ENCODE peak calls at places on chromosomes 12 and 14, in seven cellular contexts. One of them, this sample, is unnamed.

GRCh38 chr14:50559990-50560928 is at the start of gene ATL1:
- DNase-seq in effector memory CD4-positive, alpha-beta T cell: no peak
- DNase-seq in HL-60: peak; percentile 53
- DNase-seq in right cardiac atrium: peak; percentile 92
- DNase-seq in uterus: peak; percentile 70
- DNase-seq in heart left ventricle: peak; percentile 79
- DNase-seq in caudate nucleus: peak; percentile 54
- DNase-seq in this sample: no peak

GRCh38 chr12:110301065-110301806 is 20.2 kb downstream of the ATP2A2 start:
- DNase-seq in HL-60: no peak
- DNase-seq in uterus: no peak
- DNase-seq in caudate nucleus: no peak
- DNase-seq in right cardiac atrium: no peak
- DNase-seq in effector memory CD4-positive, alpha-beta T cell: no peak
- DNase-seq in heart left ventricle: no peak
- DNase-seq in this sample: no peak

GRCh38 chr14:66709292-66709691 is 201.3 kb downstream of the GPHN start:
- DNase-seq in uterus: no peak
- DNase-seq in HL-60: no peak
- DNase-seq in right cardiac atrium: no peak
- DNase-seq in effector memory CD4-positive, alpha-beta T cell: no peak
- DNase-seq in caudate nucleus: no peak
- DNase-seq in heart left ventricle: no peak
- DNase-seq in this sample: peak; percentile 2

GRCh38 chr12:92034858-92035401 is 110.7 kb downstream of the BTG1 start:
- DNase-seq in caudate nucleus: no peak
- DNase-seq in HL-60: no peak
- DNase-seq in effector memory CD4-positive, alpha-beta T cell: peak; percentile 3
- DNase-seq in right cardiac atrium: peak; percentile 67
- DNase-seq in heart left ventricle: peak; percentile 44
- DNase-seq in uterus: peak; percentile 71
- DNase-seq in this sample: peak; percentile 88

GRCh38 chr14:105167303-105168092 is 1.1 kb downstream of the JAG2 start:
- DNase-seq in effector memory CD4-positive, alpha-beta T cell: no peak
- DNase-seq in heart left ventricle: peak; percentile 39
- DNase-seq in HL-60: no peak
- DNase-seq in caudate nucleus: no peak
- DNase-seq in uterus: no peak
- DNase-seq in right cardiac atrium: no peak
- DNase-seq in this sample: no peak

GRCh38 chr12:14937689-14938088 is 648 bp downstream of the ERP27 start:
- DNase-seq in right cardiac atrium: no peak
- DNase-seq in effector memory CD4-positive, alpha-beta T cell: no peak
- DNase-seq in heart left ventricle: no peak
- DNase-seq in caudate nucleus: no peak
- DNase-seq in HL-60: peak; percentile 49
- DNase-seq in uterus: no peak
- DNase-seq in this sample: no peak

GRCh38 chr12:120343692-120344091 is 16.1 kb upstream of the PLA2G1B start:
- DNase-seq in caudate nucleus: no peak
- DNase-seq in right cardiac atrium: no peak
- DNase-seq in effector memory CD4-positive, alpha-beta T cell: no peak
- DNase-seq in HL-60: no peak
- DNase-seq in uterus: no peak
- DNase-seq in heart left ventricle: no peak
- DNase-seq in this sample: no peak

GRCh38 chr14:69896080-69896479 is 16.9 kb downstream of the SMOC1 start:
- DNase-seq in right cardiac atrium: no peak
- DNase-seq in caudate nucleus: no peak
- DNase-seq in effector memory CD4-positive, alpha-beta T cell: no peak
- DNase-seq in heart left ventricle: no peak
- DNase-seq in HL-60: no peak
- DNase-seq in uterus: no peak
- DNase-seq in this sample: no peak

GRCh38 chr12:93785262-93786010 is 108.3 kb downstream of the CRADD start:
- DNase-seq in uterus: peak; percentile 77
- DNase-seq in effector memory CD4-positive, alpha-beta T cell: peak; percentile 15
- DNase-seq in heart left ventricle: peak; percentile 40
- DNase-seq in caudate nucleus: no peak
- DNase-seq in HL-60: no peak
- DNase-seq in right cardiac atrium: peak; percentile 64
- DNase-seq in this sample: peak; percentile 66

GRCh38 chr12:121124402-121125109 is 8.1 kb upstream of the P2RX7 start:
- DNase-seq in effector memory CD4-positive, alpha-beta T cell: no peak
- DNase-seq in HL-60: no peak
- DNase-seq in caudate nucleus: no peak
- DNase-seq in right cardiac atrium: no peak
- DNase-seq in heart left ventricle: peak; percentile 25
- DNase-seq in uterus: no peak
- DNase-seq in this sample: peak; percentile 92

GRCh38 chr12:92827836-92828431 is 101.2 kb downstream of the EEA1 start:
- DNase-seq in effector memory CD4-positive, alpha-beta T cell: no peak
- DNase-seq in caudate nucleus: no peak
- DNase-seq in heart left ventricle: no peak
- DNase-seq in uterus: no peak
- DNase-seq in right cardiac atrium: no peak
- DNase-seq in HL-60: peak; percentile 28
- DNase-seq in this sample: no peak

GRCh38 chr12:123712780-123713319 is 697 bp downstream of the ATP6V0A2 start:
- DNase-seq in HL-60: no peak
- DNase-seq in right cardiac atrium: no peak
- DNase-seq in uterus: no peak
- DNase-seq in caudate nucleus: no peak
- DNase-seq in effector memory CD4-positive, alpha-beta T cell: no peak
- DNase-seq in heart left ventricle: no peak
- DNase-seq in this sample: no peak

GRCh38 chr14:26008290-26008689 is 589.5 kb downstream of the NOVA1 start:
- DNase-seq in effector memory CD4-positive, alpha-beta T cell: no peak
- DNase-seq in HL-60: peak; percentile 3
- DNase-seq in caudate nucleus: no peak
- DNase-seq in uterus: no peak
- DNase-seq in right cardiac atrium: no peak
- DNase-seq in heart left ventricle: no peak
- DNase-seq in this sample: no peak

GRCh38 chr12:32860182-32860581 is 36.4 kb downstream of the PKP2 start:
- DNase-seq in effector memory CD4-positive, alpha-beta T cell: no peak
- DNase-seq in heart left ventricle: no peak
- DNase-seq in right cardiac atrium: no peak
- DNase-seq in HL-60: no peak
- DNase-seq in uterus: no peak
- DNase-seq in caudate nucleus: no peak
- DNase-seq in this sample: peak; percentile 24

GRCh38 chr12:32854716-32855115 is 41.9 kb downstream of the PKP2 start:
- DNase-seq in HL-60: no peak
- DNase-seq in uterus: no peak
- DNase-seq in heart left ventricle: no peak
- DNase-seq in right cardiac atrium: no peak
- DNase-seq in caudate nucleus: no peak
- DNase-seq in effector memory CD4-positive, alpha-beta T cell: no peak
- DNase-seq in this sample: no peak

GRCh38 chr12:32854097-32854496 is 42.5 kb downstream of the PKP2 start:
- DNase-seq in HL-60: no peak
- DNase-seq in right cardiac atrium: no peak
- DNase-seq in heart left ventricle: peak; percentile 26
- DNase-seq in uterus: no peak
- DNase-seq in effector memory CD4-positive, alpha-beta T cell: no peak
- DNase-seq in caudate nucleus: no peak
- DNase-seq in this sample: no peak

GRCh38 chr12:32863128-32863527 is 33.4 kb downstream of the PKP2 start:
- DNase-seq in effector memory CD4-positive, alpha-beta T cell: no peak
- DNase-seq in right cardiac atrium: no peak
- DNase-seq in caudate nucleus: no peak
- DNase-seq in heart left ventricle: no peak
- DNase-seq in HL-60: no peak
- DNase-seq in uterus: no peak
- DNase-seq in this sample: no peak

DNA sequence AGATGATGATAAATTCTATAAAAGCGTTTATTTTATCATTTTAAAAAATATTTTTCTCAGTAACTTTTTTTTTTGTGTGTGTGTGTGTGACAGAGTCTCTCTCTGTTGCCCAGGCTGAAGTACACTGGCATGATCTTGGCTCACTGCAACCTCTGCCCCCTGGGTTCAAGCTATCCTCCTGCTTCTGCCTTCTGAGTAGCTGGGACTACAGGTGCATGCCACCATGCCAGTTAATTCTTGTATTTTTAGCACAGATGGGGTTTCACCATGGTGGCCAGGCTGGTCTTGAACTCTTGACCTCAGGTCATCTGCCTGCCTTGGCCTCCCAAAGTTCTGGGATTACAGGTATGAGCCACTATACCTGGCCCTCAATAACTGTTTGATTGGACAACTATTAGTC is 37.2 kb downstream of the PKP2 start:
- DNase-seq in uterus: no peak
- DNase-seq in effector memory CD4-positive, alpha-beta T cell: no peak
- DNase-seq in HL-60: no peak
- DNase-seq in right cardiac atrium: no peak
- DNase-seq in caudate nucleus: no peak
- DNase-seq in heart left ventricle: no peak
- DNase-seq in this sample: no peak
- H3K27ac ChIP-seq in uterus: no peak overlapping the region
- H3K27ac ChIP-seq in effector memory CD4-positive, alpha-beta T cell: no peak overlapping the region
- H3K27ac ChIP-seq in HL-60: no peak overlapping the region
- H3K27ac ChIP-seq in right cardiac atrium: no peak overlapping the region
- H3K27ac ChIP-seq in caudate nucleus: no peak overlapping the region
- H3K27ac ChIP-seq in heart left ventricle: peak overlapping the region; percentile 31
- H3K27ac ChIP-seq in this sample: peak overlapping the region; percentile 49

GRCh38 chr14:75165586-75166391 is 10.6 kb downstream of the TMED10 start:
- DNase-seq in HL-60: no peak
- DNase-seq in uterus: no peak
- DNase-seq in caudate nucleus: peak; percentile 52
- DNase-seq in heart left ventricle: no peak
- DNase-seq in right cardiac atrium: peak; percentile 62
- DNase-seq in effector memory CD4-positive, alpha-beta T cell: no peak
- DNase-seq in this sample: no peak
- H3K27ac ChIP-seq in HL-60: no peak overlapping the region
- H3K27ac ChIP-seq in uterus: peak overlapping the region; percentile 24
- H3K27ac ChIP-seq in caudate nucleus: peak overlapping the region; percentile 96
- H3K27ac ChIP-seq in heart left ventricle: no peak overlapping the region
- H3K27ac ChIP-seq in right cardiac atrium: no peak overlapping the region
- H3K27ac ChIP-seq in effector memory CD4-positive, alpha-beta T cell: no peak overlapping the region
- H3K27ac ChIP-seq in this sample: no peak overlapping the region

GRCh38 chr12:66323017-66323416 is 20.7 kb downstream of the HELB start:
- DNase-seq in caudate nucleus: no peak
- DNase-seq in effector memory CD4-positive, alpha-beta T cell: no peak
- DNase-seq in uterus: no peak
- DNase-seq in HL-60: no peak
- DNase-seq in right cardiac atrium: no peak
- DNase-seq in heart left ventricle: no peak
- DNase-seq in this sample: no peak
- H3K27ac ChIP-seq in caudate nucleus: no peak overlapping the region
- H3K27ac ChIP-seq in effector memory CD4-positive, alpha-beta T cell: no peak overlapping the region
- H3K27ac ChIP-seq in uterus: no peak overlapping the region
- H3K27ac ChIP-seq in HL-60: no peak overlapping the region
- H3K27ac ChIP-seq in right cardiac atrium: no peak overlapping the region
- H3K27ac ChIP-seq in heart left ventricle: no peak overlapping the region
- H3K27ac ChIP-seq in this sample: no peak overlapping the region

GRCh38 chr12:71438670-71439361 is 782 bp upstream of the LGR5 start:
- DNase-seq in heart left ventricle: no peak
- DNase-seq in uterus: no peak
- DNase-seq in effector memory CD4-positive, alpha-beta T cell: no peak
- DNase-seq in HL-60: no peak
- DNase-seq in right cardiac atrium: no peak
- DNase-seq in caudate nucleus: no peak
- DNase-seq in this sample: no peak
- H3K27ac ChIP-seq in heart left ventricle: no peak overlapping the region
- H3K27ac ChIP-seq in uterus: no peak overlapping the region
- H3K27ac ChIP-seq in effector memory CD4-positive, alpha-beta T cell: no peak overlapping the region
- H3K27ac ChIP-seq in HL-60: no peak overlapping the region
- H3K27ac ChIP-seq in right cardiac atrium: no peak overlapping the region
- H3K27ac ChIP-seq in caudate nucleus: no peak overlapping the region
- H3K27ac ChIP-seq in this sample: no peak overlapping the region

GRCh38 chr14:55128386-55129085 is 516 bp upstream of the LGALS3 start:
- DNase-seq in right cardiac atrium: no peak
- DNase-seq in heart left ventricle: no peak
- DNase-seq in effector memory CD4-positive, alpha-beta T cell: no peak
- DNase-seq in HL-60: no peak
- DNase-seq in caudate nucleus: no peak
- DNase-seq in uterus: no peak
- DNase-seq in this sample: no peak

GRCh38 chr14:55127491-55127951 is 1.5 kb upstream of the LGALS3 start:
- DNase-seq in caudate nucleus: no peak
- DNase-seq in effector memory CD4-positive, alpha-beta T cell: no peak
- DNase-seq in HL-60: no peak
- DNase-seq in uterus: no peak
- DNase-seq in heart left ventricle: no peak
- DNase-seq in right cardiac atrium: no peak
- DNase-seq in this sample: peak; percentile 71

GRCh38 chr14:55130194-55130550 is 1.1 kb downstream of the LGALS3 start:
- DNase-seq in heart left ventricle: no peak
- DNase-seq in effector memory CD4-positive, alpha-beta T cell: no peak
- DNase-seq in HL-60: no peak
- DNase-seq in right cardiac atrium: no peak
- DNase-seq in uterus: peak; percentile 43
- DNase-seq in caudate nucleus: no peak
- DNase-seq in this sample: no peak

GRCh38 chr14:55129086-55129427 is at the start of gene LGALS3:
- DNase-seq in right cardiac atrium: peak; percentile 95
- DNase-seq in caudate nucleus: no peak
- DNase-seq in uterus: peak; percentile 80
- DNase-seq in heart left ventricle: peak; percentile 84
- DNase-seq in effector memory CD4-positive, alpha-beta T cell: peak; percentile 20
- DNase-seq in HL-60: no peak
- DNase-seq in this sample: no peak

DNA sequence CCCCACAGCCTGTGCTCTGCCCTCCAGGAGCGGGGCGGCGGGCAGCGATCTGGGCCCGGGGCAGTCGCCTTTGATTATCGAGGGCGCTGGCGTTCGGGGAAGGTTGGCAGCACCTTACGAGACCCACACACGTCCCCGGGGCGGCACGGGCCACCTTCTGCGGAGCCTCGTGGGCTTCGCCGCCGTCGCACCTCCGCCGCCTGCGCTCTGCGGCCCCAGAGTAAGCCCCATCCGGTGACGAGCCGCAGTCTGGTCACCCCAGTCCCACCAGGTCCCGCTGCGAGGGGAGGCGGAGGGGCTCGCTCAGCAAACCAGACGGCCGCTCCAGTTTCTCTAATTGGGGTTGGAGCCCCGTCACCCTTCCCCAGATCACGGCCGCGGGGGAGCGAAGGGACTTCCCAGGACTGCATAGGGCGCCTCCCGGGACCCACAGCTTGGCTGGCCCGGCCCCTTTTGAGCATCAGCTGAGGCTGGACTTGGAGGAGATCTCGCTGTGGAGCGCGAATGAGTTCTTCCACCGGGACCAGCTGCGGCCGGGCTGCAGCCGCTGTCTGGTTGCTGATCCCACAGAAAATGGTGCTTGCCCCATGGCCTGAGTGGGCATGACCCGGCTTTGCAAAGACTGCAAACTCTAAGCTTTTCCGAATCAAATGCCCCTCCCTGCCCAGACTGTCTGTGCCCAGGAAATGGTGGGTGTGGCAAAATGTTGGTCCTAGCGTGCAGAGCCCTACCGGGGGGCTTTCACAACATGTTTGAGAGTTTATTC is 559 bp downstream of the LGALS3 start:
- DNase-seq in uterus: peak; percentile 71
- DNase-seq in right cardiac atrium: peak; percentile 91
- DNase-seq in caudate nucleus: no peak
- DNase-seq in effector memory CD4-positive, alpha-beta T cell: peak; percentile 68
- DNase-seq in HL-60: no peak
- DNase-seq in heart left ventricle: peak; percentile 76
- DNase-seq in this sample: no peak
- H3K27ac ChIP-seq in uterus: peak overlapping the region; percentile 97
- H3K27ac ChIP-seq in right cardiac atrium: peak overlapping the region; percentile 99
- H3K27ac ChIP-seq in caudate nucleus: no peak overlapping the region
- H3K27ac ChIP-seq in effector memory CD4-positive, alpha-beta T cell: peak overlapping the region; percentile 64
- H3K27ac ChIP-seq in HL-60: no peak overlapping the region
- H3K27ac ChIP-seq in heart left ventricle: peak overlapping the region; percentile 97
- H3K27ac ChIP-seq in this sample: peak overlapping the region; percentile 72

GRCh38 chr12:107560906-107561285 is 124.7 kb upstream of the PWP1 start:
- DNase-seq in HL-60: no peak
- DNase-seq in heart left ventricle: no peak
- DNase-seq in uterus: no peak
- DNase-seq in right cardiac atrium: no peak
- DNase-seq in caudate nucleus: no peak
- DNase-seq in effector memory CD4-positive, alpha-beta T cell: no peak
- DNase-seq in this sample: peak; percentile 20
- H3K27ac ChIP-seq in HL-60: no peak overlapping the region
- H3K27ac ChIP-seq in heart left ventricle: no peak overlapping the region
- H3K27ac ChIP-seq in uterus: no peak overlapping the region
- H3K27ac ChIP-seq in right cardiac atrium: no peak overlapping the region
- H3K27ac ChIP-seq in caudate nucleus: no peak overlapping the region
- H3K27ac ChIP-seq in effector memory CD4-positive, alpha-beta T cell: no peak overlapping the region
- H3K27ac ChIP-seq in this sample: peak overlapping the region; percentile 45